ENCODE peak calls at places on chromosomes 16 and 17, in eight cellular contexts. B, Z, A, C, M, S, Q and Y are unnamed samples.
A peak's percentile ranks its signal among the peaks of the same experiment; 100 is the strongest.

GRCh38 chr16:3023415-3023668 is 400 bp downstream of the HCFC1R1 start:
- DNase-seq in B (no peak), Z (no peak), A (peak; percentile 43), C (no peak), M (peak; percentile 14), S (peak; percentile 84), Q (no peak), Y (peak; percentile 87)

GRCh38 chr16:2915196-2915929 is 3.6 kb downstream of the FLYWCH1 start:
- DNase-seq in B (no peak), Z (no peak), A (no peak), C (no peak), M (no peak), S (no peak), Q (no peak), Y (no peak)

GRCh38 chr17:55152236-55152635 is 112.5 kb upstream of the HLF start:
- DNase-seq in B (no peak), Z (no peak), A (no peak), C (no peak), M (no peak), S (no peak), Q (no peak), Y (no peak)

GRCh38 chr17:50270430-50271172 is 3.7 kb upstream of the TMEM92 start:
- DNase-seq in B (no peak), Z (no peak), A (no peak), C (no peak), M (no peak), S (peak; percentile 79), Q (peak; percentile 64), Y (no peak)

GRCh38 chr17:50547035-50547735 is at the start of gene SPATA20:
- DNase-seq in B (peak; percentile 77), Z (peak; percentile 76), A (peak; percentile 86), C (peak; percentile 66), M (peak; percentile 89), S (peak; percentile 92), Q (peak; percentile 86), Y (peak; percentile 61)

GRCh38 chr17:48970224-48970623 is 1.8 kb upstream of the GIP start:
- DNase-seq in B (no peak), Z (no peak), A (no peak), C (no peak), M (no peak), S (no peak), Q (no peak), Y (no peak)

GRCh38 chr16:86697715-86698114 is 119.4 kb downstream of the FOXL1 start:
- DNase-seq in B (no peak), Z (no peak), A (no peak), C (no peak), M (no peak), S (no peak), Q (no peak), Y (no peak)

GRCh38 chr17:44556114-44556853 is 1.0 kb upstream of the FZD2 start:
- DNase-seq in B (no peak), Z (no peak), A (peak; percentile 84), C (peak; percentile 24), M (no peak), S (no peak), Q (no peak), Y (no peak)

GRCh38 chr16:1972490-1972877 is 631 bp downstream of the TBL3 start:
- DNase-seq in B (no peak), Z (no peak), A (no peak), C (no peak), M (no peak), S (no peak), Q (no peak), Y (no peak)

GRCh38 chr17:79970576-79971068 is 65.0 kb downstream of the TBC1D16 start:
- DNase-seq in B (peak; percentile 13), Z (no peak), A (no peak), C (peak; percentile 55), M (no peak), S (peak; percentile 35), Q (no peak), Y (no peak)

GRCh38 chr16:87560428-87561199 is 41.7 kb upstream of the JPH3 start:
- DNase-seq in B (no peak), Z (no peak), A (peak; percentile 79), C (no peak), M (peak; percentile 16), S (no peak), Q (no peak), Y (no peak)

GRCh38 chr17:1060991-1061390 is 64.1 kb downstream of the TIMM22 start:
- DNase-seq in B (no peak), Z (no peak), A (no peak), C (no peak), M (peak; percentile 26), S (no peak), Q (no peak), Y (peak; percentile 92)

GRCh38 chr17:43917348-43918025 is 10.2 kb upstream of the MPP2 start:
- DNase-seq in B (peak; percentile 27), Z (peak; percentile 34), A (no peak), C (peak; percentile 18), M (peak; percentile 44), S (no peak), Q (peak; percentile 36), Y (no peak)

GRCh38 chr17:12088035-12088434 is 67.4 kb downstream of the MAP2K4 start:
- DNase-seq in B (no peak), Z (no peak), A (no peak), C (no peak), M (no peak), S (no peak), Q (no peak), Y (no peak)

GRCh38 chr17:1073241-1073962 is 76.5 kb downstream of the TIMM22 start:
- DNase-seq in B (no peak), Z (no peak), A (no peak), C (no peak), M (no peak), S (no peak), Q (no peak), Y (no peak)

GRCh38 chr16:8716592-8716991 is 42.2 kb downstream of the ABAT start:
- DNase-seq in B (no peak), Z (no peak), A (no peak), C (no peak), M (no peak), S (no peak), Q (no peak), Y (no peak)

GRCh38 chr16:88983771-88984687 is 7.0 kb upstream of the CBFA2T3 start:
- DNase-seq in B (no peak), Z (no peak), A (no peak), C (no peak), M (no peak), S (no peak), Q (no peak), Y (no peak)

GRCh38 chr16:982152-983043 is 828 bp downstream of the SOX8 start:
- DNase-seq in B (no peak), Z (no peak), A (no peak), C (no peak), M (no peak), S (no peak), Q (no peak), Y (no peak)

GRCh38 chr17:40071720-40072480 is 9.1 kb downstream of the THRA start:
- DNase-seq in B (no peak), Z (no peak), A (no peak), C (peak; percentile 95), M (no peak), S (peak; percentile 94), Q (peak; percentile 79), Y (no peak)

GRCh38 chr17:48582750-48583069 is 4.6 kb upstream of the HOXB4 start:
- DNase-seq in B (no peak), Z (no peak), A (no peak), C (no peak), M (no peak), S (no peak), Q (no peak), Y (no peak)

GRCh38 chr17:81429353-81429774 is 34.1 kb downstream of the BAHCC1 start:
- DNase-seq in B (no peak), Z (no peak), A (peak; percentile 86), C (peak; percentile 89), M (no peak), S (peak; percentile 85), Q (peak; percentile 79), Y (no peak)

GRCh38 chr16:23835390-23836077 is at the start of gene PRKCB:
- DNase-seq in B (peak; percentile 88), Z (peak; percentile 90), A (no peak), C (peak; percentile 85), M (peak; percentile 91), S (no peak), Q (peak; percentile 46), Y (no peak)

GRCh38 chr17:70321388-70321787 is 152.1 kb downstream of the KCNJ2 start:
- DNase-seq in B (no peak), Z (no peak), A (no peak), C (no peak), M (no peak), S (no peak), Q (no peak), Y (no peak)

GRCh38 chr17:1645207-1646171 is at the start of gene SCARF1:
- DNase-seq in B (no peak), Z (no peak), A (no peak), C (no peak), M (no peak), S (no peak), Q (peak; percentile 31), Y (no peak)